ENCODE peak calls at places on chromosomes 5 and 9, in ten cellular contexts. One of them, this sample, is unnamed.

GRCh38 chr5:111197523-111197922 is 26.7 kb upstream of the CAMK4 start:
- DNase-seq in GM13977: no peak
- DNase-seq in NCI-H1417: peak
- DNase-seq in effector memory CD4-positive, alpha-beta T cell: no peak
- DNase-seq in endothelial cell: no peak
- DNase-seq in AG08396: no peak
- DNase-seq in GM12891: no peak
- DNase-seq in activated gamma-delta T cell treated with anti-CD3 and anti-CD28 coated beads, Interleukin-2, amount 50 U/mL, for 16 hours: no peak
- DNase-seq in fibroblast of mammary gland: peak
- DNase-seq in erythroblast: no peak
- DNase-seq in this sample: no peak

GRCh38 chr9:133236291-133237071 is 27.4 kb upstream of the OBP2B start:
- DNase-seq in GM12891: no peak
- DNase-seq in activated gamma-delta T cell treated with anti-CD3 and anti-CD28 coated beads, Interleukin-2, amount 50 U/mL, for 16 hours: no peak
- DNase-seq in NCI-H1417: no peak
- DNase-seq in GM13977: no peak
- DNase-seq in erythroblast: no peak
- DNase-seq in endothelial cell: no peak
- DNase-seq in AG08396: no peak
- DNase-seq in effector memory CD4-positive, alpha-beta T cell: no peak
- DNase-seq in fibroblast of mammary gland: no peak
- DNase-seq in this sample: no peak

GRCh38 chr9:129381481-129381957 is 203.5 kb upstream of the IER5L start:
- DNase-seq in GM12891: no peak
- DNase-seq in erythroblast: no peak
- DNase-seq in activated gamma-delta T cell treated with anti-CD3 and anti-CD28 coated beads, Interleukin-2, amount 50 U/mL, for 16 hours: no peak
- DNase-seq in GM13977: no peak
- DNase-seq in fibroblast of mammary gland: no peak
- DNase-seq in AG08396: no peak
- DNase-seq in NCI-H1417: no peak
- DNase-seq in effector memory CD4-positive, alpha-beta T cell: no peak
- DNase-seq in endothelial cell: no peak
- DNase-seq in this sample: no peak

GRCh38 chr5:1765141-1765879 is 34.3 kb downstream of the MRPL36 start:
- DNase-seq in GM12891: no peak
- DNase-seq in erythroblast: no peak
- DNase-seq in GM13977: no peak
- DNase-seq in endothelial cell: no peak
- DNase-seq in activated gamma-delta T cell treated with anti-CD3 and anti-CD28 coated beads, Interleukin-2, amount 50 U/mL, for 16 hours: no peak
- DNase-seq in effector memory CD4-positive, alpha-beta T cell: no peak
- DNase-seq in AG08396: no peak
- DNase-seq in NCI-H1417: no peak
- DNase-seq in fibroblast of mammary gland: no peak
- DNase-seq in this sample: no peak

GRCh38 chr5:6328173-6328572 is 50.2 kb downstream of the MED10 start:
- DNase-seq in GM13977: no peak
- DNase-seq in effector memory CD4-positive, alpha-beta T cell: no peak
- DNase-seq in erythroblast: peak
- DNase-seq in AG08396: no peak
- DNase-seq in activated gamma-delta T cell treated with anti-CD3 and anti-CD28 coated beads, Interleukin-2, amount 50 U/mL, for 16 hours: no peak
- DNase-seq in NCI-H1417: no peak
- DNase-seq in GM12891: no peak
- DNase-seq in fibroblast of mammary gland: peak
- DNase-seq in endothelial cell: peak
- DNase-seq in this sample: no peak

GRCh38 chr9:89468271-89468960 is 29.5 kb downstream of the SEMA4D start:
- DNase-seq in AG08396: no peak
- DNase-seq in effector memory CD4-positive, alpha-beta T cell: no peak
- DNase-seq in GM13977: no peak
- DNase-seq in endothelial cell: no peak
- DNase-seq in GM12891: no peak
- DNase-seq in activated gamma-delta T cell treated with anti-CD3 and anti-CD28 coated beads, Interleukin-2, amount 50 U/mL, for 16 hours: no peak
- DNase-seq in fibroblast of mammary gland: no peak
- DNase-seq in erythroblast: no peak
- DNase-seq in NCI-H1417: no peak
- DNase-seq in this sample: no peak

GRCh38 chr9:112174965-112175795 is at the start of gene SUSD1:
- DNase-seq in GM12891: peak
- DNase-seq in GM13977: peak
- DNase-seq in activated gamma-delta T cell treated with anti-CD3 and anti-CD28 coated beads, Interleukin-2, amount 50 U/mL, for 16 hours: no peak
- DNase-seq in fibroblast of mammary gland: no peak
- DNase-seq in effector memory CD4-positive, alpha-beta T cell: peak
- DNase-seq in AG08396: peak
- DNase-seq in erythroblast: peak
- DNase-seq in NCI-H1417: peak
- DNase-seq in endothelial cell: peak
- DNase-seq in this sample: no peak

GRCh38 chr5:145548097-145548496 is 287.0 kb downstream of the PRELID2 start:
- DNase-seq in AG08396: no peak
- DNase-seq in fibroblast of mammary gland: no peak
- DNase-seq in activated gamma-delta T cell treated with anti-CD3 and anti-CD28 coated beads, Interleukin-2, amount 50 U/mL, for 16 hours: no peak
- DNase-seq in endothelial cell: no peak
- DNase-seq in erythroblast: no peak
- DNase-seq in GM13977: no peak
- DNase-seq in NCI-H1417: no peak
- DNase-seq in effector memory CD4-positive, alpha-beta T cell: no peak
- DNase-seq in GM12891: no peak
- DNase-seq in this sample: no peak

GRCh38 chr5:32193591-32193990 is 19.5 kb upstream of the GOLPH3 start:
- DNase-seq in GM13977: no peak
- DNase-seq in fibroblast of mammary gland: peak
- DNase-seq in NCI-H1417: peak
- DNase-seq in GM12891: no peak
- DNase-seq in endothelial cell: no peak
- DNase-seq in effector memory CD4-positive, alpha-beta T cell: no peak
- DNase-seq in activated gamma-delta T cell treated with anti-CD3 and anti-CD28 coated beads, Interleukin-2, amount 50 U/mL, for 16 hours: no peak
- DNase-seq in AG08396: peak
- DNase-seq in erythroblast: no peak
- DNase-seq in this sample: no peak

GRCh38 chr5:138109463-138110265 is 25.8 kb downstream of the WNT8A start:
- DNase-seq in NCI-H1417: no peak
- DNase-seq in erythroblast: no peak
- DNase-seq in activated gamma-delta T cell treated with anti-CD3 and anti-CD28 coated beads, Interleukin-2, amount 50 U/mL, for 16 hours: no peak
- DNase-seq in AG08396: no peak
- DNase-seq in fibroblast of mammary gland: peak
- DNase-seq in GM13977: no peak
- DNase-seq in GM12891: no peak
- DNase-seq in effector memory CD4-positive, alpha-beta T cell: no peak
- DNase-seq in endothelial cell: no peak
- DNase-seq in this sample: no peak

GRCh38 chr5:176394881-176395675 is 6.5 kb downstream of the HIGD2A start:
- DNase-seq in fibroblast of mammary gland: no peak
- DNase-seq in erythroblast: no peak
- DNase-seq in NCI-H1417: no peak
- DNase-seq in GM12891: no peak
- DNase-seq in endothelial cell: no peak
- DNase-seq in activated gamma-delta T cell treated with anti-CD3 and anti-CD28 coated beads, Interleukin-2, amount 50 U/mL, for 16 hours: no peak
- DNase-seq in GM13977: no peak
- DNase-seq in AG08396: peak
- DNase-seq in effector memory CD4-positive, alpha-beta T cell: no peak
- DNase-seq in this sample: no peak

GRCh38 chr5:95022967-95023695 is 261.8 kb downstream of the MCTP1 start:
- DNase-seq in effector memory CD4-positive, alpha-beta T cell: no peak
- DNase-seq in AG08396: no peak
- DNase-seq in NCI-H1417: no peak
- DNase-seq in activated gamma-delta T cell treated with anti-CD3 and anti-CD28 coated beads, Interleukin-2, amount 50 U/mL, for 16 hours: no peak
- DNase-seq in endothelial cell: no peak
- DNase-seq in GM13977: no peak
- DNase-seq in fibroblast of mammary gland: peak
- DNase-seq in erythroblast: no peak
- DNase-seq in GM12891: no peak
- DNase-seq in this sample: no peak

GRCh38 chr5:16844952-16845351 is 91.1 kb downstream of the MYO10 start:
- DNase-seq in fibroblast of mammary gland: no peak
- DNase-seq in effector memory CD4-positive, alpha-beta T cell: no peak
- DNase-seq in GM13977: no peak
- DNase-seq in endothelial cell: no peak
- DNase-seq in AG08396: no peak
- DNase-seq in GM12891: no peak
- DNase-seq in activated gamma-delta T cell treated with anti-CD3 and anti-CD28 coated beads, Interleukin-2, amount 50 U/mL, for 16 hours: no peak
- DNase-seq in NCI-H1417: no peak
- DNase-seq in erythroblast: no peak
- DNase-seq in this sample: no peak

GRCh38 chr9:114403153-114403756 is 15.5 kb upstream of the AKNA start:
- DNase-seq in fibroblast of mammary gland: no peak
- DNase-seq in NCI-H1417: no peak
- DNase-seq in activated gamma-delta T cell treated with anti-CD3 and anti-CD28 coated beads, Interleukin-2, amount 50 U/mL, for 16 hours: no peak
- DNase-seq in endothelial cell: no peak
- DNase-seq in effector memory CD4-positive, alpha-beta T cell: no peak
- DNase-seq in erythroblast: no peak
- DNase-seq in AG08396: no peak
- DNase-seq in GM12891: no peak
- DNase-seq in GM13977: no peak
- DNase-seq in this sample: no peak

GRCh38 chr5:87885727-87886126 is 382.9 kb downstream of the TMEM161B start:
- DNase-seq in erythroblast: no peak
- DNase-seq in endothelial cell: no peak
- DNase-seq in GM13977: no peak
- DNase-seq in fibroblast of mammary gland: peak
- DNase-seq in AG08396: no peak
- DNase-seq in effector memory CD4-positive, alpha-beta T cell: no peak
- DNase-seq in GM12891: no peak
- DNase-seq in activated gamma-delta T cell treated with anti-CD3 and anti-CD28 coated beads, Interleukin-2, amount 50 U/mL, for 16 hours: no peak
- DNase-seq in NCI-H1417: no peak
- DNase-seq in this sample: no peak

GRCh38 chr9:116152390-116152789 is 1.2 kb upstream of the PAPPA start:
- DNase-seq in endothelial cell: no peak
- DNase-seq in GM12891: no peak
- DNase-seq in NCI-H1417: peak
- DNase-seq in GM13977: no peak
- DNase-seq in fibroblast of mammary gland: peak
- DNase-seq in effector memory CD4-positive, alpha-beta T cell: no peak
- DNase-seq in erythroblast: peak
- DNase-seq in AG08396: no peak
- DNase-seq in activated gamma-delta T cell treated with anti-CD3 and anti-CD28 coated beads, Interleukin-2, amount 50 U/mL, for 16 hours: no peak
- DNase-seq in this sample: no peak

This sample was measured in activated T-helper 9 cell treated with anti-CD3 and anti-CD28 coated beads, Interleukin-2, amount 50 U/mL, for 16 hours.